ENCODE peak calls at places on chromosome 12, in nine cellular contexts. F is Peyer's patch, I is prostate gland, P is PC-9, Q is heart right ventricle, L is AG04450, R is RWPE1, C is A549, H is cardiac muscle cell. U is an unnamed sample.

GRCh38 chr12:6570264-6570887 is 2.3 kb upstream of the NOP2 start:
- DNase-seq in R (peak; percentile 30), L (no peak), C (peak; percentile 80), H (no peak), F (peak; percentile 74), P (peak; percentile 35), I (no peak), Q (peak; percentile 43), U (no peak)

GRCh38 chr12:752673-753400 is 458 bp downstream of the WNK1 start:
- DNase-seq in Q (peak; percentile 67), F (peak; percentile 88), P (peak; percentile 38), R (no peak), L (no peak), I (peak; percentile 38), H (peak; percentile 59), C (no peak), U (no peak)

GRCh38 chr12:49548481-49548821 is 9.6 kb downstream of the KCNH3 start:
- DNase-seq in Q (no peak), P (no peak), I (no peak), C (no peak), H (no peak), L (no peak), F (no peak), R (no peak), U (no peak)

GRCh38 chr12:106767206-106767605 is 7.3 kb upstream of the RIC8B start:
- DNase-seq in P (no peak), H (no peak), I (no peak), R (no peak), C (no peak), L (no peak), Q (no peak), F (no peak), U (no peak)

GRCh38 chr12:87054225-87054624 is 798.0 kb upstream of the MGAT4C start:
- DNase-seq in R (no peak), H (peak; percentile 86), P (no peak), F (no peak), I (no peak), L (no peak), C (no peak), Q (no peak), U (no peak)

GRCh38 chr12:3326156-3326849 is 164.7 kb upstream of the PRMT8 start:
- DNase-seq in H (no peak), P (no peak), C (no peak), I (no peak), F (no peak), R (no peak), L (no peak), Q (no peak), U (no peak)

GRCh38 chr12:77133566-77133965 is 68.2 kb upstream of the E2F7 start:
- DNase-seq in R (peak; percentile 37), H (peak; percentile 74), C (no peak), F (no peak), P (no peak), I (no peak), Q (peak; percentile 19), L (no peak), U (no peak)

GRCh38 chr12:30019386-30020140 is 235.8 kb upstream of the TMTC1 start:
- DNase-seq in P (no peak), Q (no peak), L (no peak), I (no peak), C (no peak), R (no peak), F (no peak), H (no peak), U (no peak)

GRCh38 chr12:69984216-69984615 is 159.2 kb downstream of the MYRFL start:
- DNase-seq in L (no peak), Q (no peak), H (no peak), F (no peak), C (no peak), P (no peak), I (no peak), R (no peak), U (no peak)

GRCh38 chr12:91367234-91367849 is 184.7 kb upstream of the DCN start:
- DNase-seq in F (no peak), C (peak; percentile 23), R (peak; percentile 17), I (no peak), Q (no peak), P (no peak), L (no peak), H (peak; percentile 52), U (no peak)

GRCh38 chr12:47947273-47947672 is 16.1 kb upstream of the TMEM106C start:
- DNase-seq in C (no peak), I (no peak), Q (no peak), H (peak; percentile 44), F (no peak), P (no peak), R (no peak), L (no peak), U (no peak)

GRCh38 chr12:108686753-108687152 is 44.6 kb downstream of the CORO1C start:
- DNase-seq in F (no peak), I (no peak), H (no peak), L (no peak), P (no peak), Q (peak; percentile 22), C (no peak), R (no peak), U (no peak)
- H3K27ac ChIP-seq in F (peak overlapping the region; percentile 63), I (peak overlapping the region; percentile 38), H (peak overlapping the region; percentile 83), L (peak overlapping the region; percentile 49), P (no peak overlapping the region), Q (peak overlapping the region; percentile 91), C (peak overlapping the region; percentile 69), R (no peak overlapping the region), U (no peak overlapping the region)

GRCh38 chr12:113200016-113200797 is 14.7 kb downstream of the RITA1 start:
- DNase-seq in P (no peak), R (no peak), Q (no peak), L (no peak), H (no peak), I (no peak), C (no peak), F (no peak), U (no peak)
- H3K27ac ChIP-seq in P (no peak overlapping the region), R (no peak overlapping the region), Q (no peak overlapping the region), L (no peak overlapping the region), H (no peak overlapping the region), I (no peak overlapping the region), C (peak overlapping the region; percentile 15), F (no peak overlapping the region), U (no peak overlapping the region)

DNA sequence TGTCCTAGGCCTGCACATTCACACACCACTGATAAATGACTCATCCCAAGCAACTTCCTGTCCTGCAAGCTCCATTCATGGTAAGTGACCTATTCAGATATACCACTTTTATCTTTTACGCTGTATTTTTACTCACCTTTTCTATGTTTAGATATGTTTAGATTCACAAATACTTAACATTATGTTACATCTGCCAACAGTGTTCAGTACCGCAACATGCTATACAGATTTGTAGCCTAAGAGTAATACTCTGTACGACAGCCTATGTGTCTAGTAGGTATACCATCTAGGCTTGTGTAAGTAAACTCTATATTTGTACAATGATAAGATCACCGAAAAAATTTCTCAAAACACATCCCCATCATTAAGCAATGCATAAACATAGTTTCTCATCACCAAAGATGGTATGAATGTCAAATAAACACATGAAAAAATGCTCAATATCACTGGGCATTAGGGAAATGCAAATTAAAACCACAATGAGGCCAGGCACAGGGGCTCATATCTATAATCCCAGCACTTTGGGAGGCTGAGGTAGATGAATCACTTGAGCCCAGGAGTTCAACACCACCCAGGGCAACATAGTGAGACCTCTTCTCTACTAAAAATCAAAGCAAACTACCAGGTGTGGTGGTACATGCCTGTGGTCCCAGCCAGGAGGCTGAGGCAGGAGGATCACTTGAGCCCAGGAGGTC is 20.7 kb downstream of the ATXN2 start:
- DNase-seq in Q (no peak), H (peak; percentile 67), I (no peak), F (no peak), C (peak; percentile 64), P (peak; percentile 93), R (peak; percentile 52), L (peak; percentile 51), U (no peak)
- H3K27ac ChIP-seq in Q (no peak overlapping the region), H (no peak overlapping the region), I (no peak overlapping the region), F (no peak overlapping the region), C (peak overlapping the region; percentile 79), P (peak overlapping the region; percentile 86), R (peak overlapping the region; percentile 42), L (peak overlapping the region; percentile 65), U (no peak overlapping the region)

GRCh38 chr12:68612675-68613074 is 2.0 kb downstream of the RAP1B start:
- DNase-seq in C (no peak), Q (no peak), I (no peak), L (no peak), R (no peak), H (no peak), F (no peak), P (no peak), U (no peak)
- H3K27ac ChIP-seq in C (peak overlapping the region; percentile 45), Q (peak overlapping the region; percentile 98), I (peak overlapping the region; percentile 99), L (no peak overlapping the region), R (no peak overlapping the region), H (peak overlapping the region; percentile 99), F (peak overlapping the region; percentile 100), P (peak overlapping the region; percentile 57), U (peak overlapping the region; percentile 46)

DNA sequence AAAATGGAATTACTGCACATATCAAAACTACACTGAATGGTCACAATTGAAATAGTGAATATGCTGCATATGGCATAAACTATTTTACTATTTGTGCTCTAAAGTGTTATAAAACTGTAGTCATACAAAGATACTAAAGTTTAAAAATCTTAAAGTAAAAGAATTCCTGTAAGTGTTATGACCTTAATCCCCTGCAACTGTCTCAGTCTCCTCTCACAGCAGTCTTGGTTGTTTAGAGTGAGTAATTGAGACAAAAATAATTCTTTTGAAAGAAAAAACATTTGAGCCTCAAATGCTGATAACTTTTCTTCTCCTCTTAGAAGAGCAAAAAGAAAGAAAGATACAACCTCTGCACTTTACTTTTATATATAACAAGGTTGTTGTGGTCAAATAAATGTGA is 99.9 kb downstream of the SYT1 start:
- DNase-seq in L (no peak), I (no peak), R (no peak), Q (no peak), F (no peak), H (no peak), P (no peak), C (no peak), U (no peak)
- H3K27ac ChIP-seq in L (no peak overlapping the region), I (no peak overlapping the region), R (no peak overlapping the region), Q (no peak overlapping the region), F (no peak overlapping the region), H (no peak overlapping the region), P (no peak overlapping the region), C (no peak overlapping the region), U (no peak overlapping the region)

DNA sequence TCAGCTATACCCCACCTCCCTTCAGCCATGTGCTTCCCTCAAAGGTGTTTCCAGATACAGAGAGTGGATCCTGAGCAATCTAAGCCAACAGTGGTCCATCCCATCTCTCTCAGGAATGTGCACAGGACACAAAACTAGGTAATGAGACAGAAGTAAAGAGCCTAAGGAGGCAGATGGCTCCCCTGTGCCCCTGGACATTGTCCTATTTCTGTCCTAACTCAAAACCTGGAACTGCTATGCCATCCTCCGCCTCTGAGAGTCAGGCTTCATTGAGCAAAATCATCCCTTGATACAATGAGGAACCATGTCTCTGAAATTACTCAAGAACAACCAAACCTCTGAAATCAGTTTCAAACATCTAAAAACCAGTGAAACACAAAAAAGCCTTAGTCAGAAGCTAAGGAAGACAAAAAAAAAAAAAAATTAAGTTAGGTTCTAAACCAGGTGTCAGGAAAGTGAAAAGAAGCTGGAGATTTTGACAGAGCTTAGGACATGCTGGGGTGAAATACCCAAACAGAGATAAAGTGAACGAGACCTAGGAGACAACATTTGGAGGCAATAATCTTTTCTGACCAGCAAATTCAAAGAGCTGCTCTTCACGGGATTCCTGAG is 200.3 kb upstream of the PLEKHG7 start:
- DNase-seq in P (no peak), I (no peak), L (no peak), Q (no peak), F (no peak), C (no peak), H (peak; percentile 19), R (no peak), U (no peak)
- H3K27ac ChIP-seq in P (no peak overlapping the region), I (peak overlapping the region; percentile 59), L (no peak overlapping the region), Q (peak overlapping the region; percentile 73), F (peak overlapping the region; percentile 78), C (peak overlapping the region; percentile 65), H (no peak overlapping the region), R (no peak overlapping the region), U (no peak overlapping the region)